ENCODE peak calls at places on chromosomes 4 and X, in eight cellular contexts. S is hepatocyte, O is MCF 10A, A is fibroblast of lung, Z is COLO829, H is RWPE1, L is AG09309, C is left cardiac atrium. K is an unnamed sample.

GRCh38 chrX:29530520-29530919 is 684.8 kb upstream of the MAGEB2 start:
- DNase-seq in S (peak; percentile 4), O (peak; percentile 5), A (peak; percentile 57), Z (no peak), H (no peak), L (peak; percentile 13), C (no peak), K (no peak)

GRCh38 chr4:88659890-88660208 is 37.8 kb downstream of the NAP1L5 start:
- DNase-seq in S (peak; percentile 8), O (no peak), A (no peak), Z (no peak), H (no peak), L (no peak), C (no peak), K (no peak)

GRCh38 chr4:77430847-77431246 is 174.8 kb upstream of the CXCL13 start:
- DNase-seq in S (no peak), O (no peak), A (no peak), Z (no peak), H (no peak), L (no peak), C (no peak), K (no peak)

GRCh38 chrX:67777148-67777547 is 233.3 kb downstream of the AR start:
- DNase-seq in S (no peak), O (no peak), A (no peak), Z (no peak), H (no peak), L (no peak), C (no peak), K (no peak)

GRCh38 chr4:44638091-44638490 is 13.3 kb downstream of the YIPF7 start:
- DNase-seq in S (no peak), O (peak; percentile 27), A (no peak), Z (no peak), H (no peak), L (no peak), C (no peak), K (no peak)

GRCh38 chr4:23920296-23920695 is 30.4 kb upstream of the PPARGC1A start:
- DNase-seq in S (no peak), O (no peak), A (peak; percentile 6), Z (no peak), H (no peak), L (no peak), C (no peak), K (no peak)

GRCh38 chr4:75643651-75644050 is 13.3 kb upstream of the CDKL2 start:
- DNase-seq in S (no peak), O (no peak), A (no peak), Z (no peak), H (no peak), L (no peak), C (no peak), K (no peak)

GRCh38 chrX:119790977-119791436 is 423 bp downstream of the RPL39 start:
- DNase-seq in S (peak; percentile 38), O (peak; percentile 46), A (peak; percentile 47), Z (no peak), H (peak; percentile 2), L (no peak), C (no peak), K (no peak)

GRCh38 chr4:114267976-114268375 is 288.5 kb upstream of the ARSJ start:
- DNase-seq in S (no peak), O (peak; percentile 26), A (no peak), Z (no peak), H (no peak), L (no peak), C (no peak), K (no peak)

GRCh38 chr4:90495211-90495610 is 368.0 kb downstream of the CCSER1 start:
- DNase-seq in S (no peak), O (no peak), A (no peak), Z (no peak), H (no peak), L (no peak), C (no peak), K (no peak)

GRCh38 chr4:1285790-1286553 is 3.7 kb upstream of the MAEA start:
- DNase-seq in S (peak; percentile 77), O (peak; percentile 24), A (no peak), Z (no peak), H (no peak), L (no peak), C (no peak), K (peak; percentile 33)

GRCh38 chrX:119784747-119785446 is 6.5 kb downstream of the RPL39 start:
- DNase-seq in S (no peak), O (peak; percentile 47), A (peak; percentile 20), Z (peak; percentile 7), H (no peak), L (no peak), C (no peak), K (peak; percentile 79)